ENCODE peak calls at places on chromosomes 5 and 9, in six cellular contexts. Q is fibroblast of the aortic adventitia, C is heart left ventricle, N is A549, B is adrenal gland, O is lower lobe of right lung. I is an unnamed sample.

GRCh38 chr5:17167171-17167891 is 50.1 kb upstream of the BASP1 start:
- DNase-seq in Q (no peak), C (no peak), O (no peak), N (no peak), B (no peak), I (no peak)

GRCh38 chr5:80198399-80198798 is 57.4 kb downstream of the SERINC5 start:
- DNase-seq in O (no peak), C (no peak), N (no peak), B (no peak), Q (no peak), I (no peak)

GRCh38 chr5:3226171-3226570 is 369.5 kb upstream of the IRX1 start:
- DNase-seq in B (no peak), Q (no peak), N (no peak), C (peak), O (no peak), I (no peak)

GRCh38 chr5:74130141-74130897 is 504.3 kb downstream of the ARHGEF28 start:
- DNase-seq in C (no peak), N (no peak), Q (no peak), B (no peak), O (no peak), I (no peak)

GRCh38 chr5:135304352-135305221 is 94.4 kb downstream of the MACROH2A1 start:
- DNase-seq in N (no peak), C (no peak), B (no peak), O (no peak), Q (no peak), I (no peak)

GRCh38 chr5:92644271-92644886 is 936.6 kb downstream of the NR2F1-AS1 start:
- DNase-seq in O (no peak), C (no peak), Q (no peak), B (no peak), N (peak), I (no peak)

GRCh38 chr9:105259274-105259673 is 14.8 kb downstream of the SLC44A1 start:
- DNase-seq in N (no peak), Q (no peak), B (no peak), C (no peak), O (no peak), I (no peak)

GRCh38 chr9:111953444-111953843 is 56.8 kb downstream of the UGCG start:
- DNase-seq in Q (no peak), O (no peak), C (no peak), N (no peak), B (no peak), I (no peak)

GRCh38 chr5:1246711-1247431 is 21.7 kb downstream of the SLC6A18 start:
- DNase-seq in C (no peak), Q (peak), B (no peak), N (peak), O (no peak), I (peak)

GRCh38 chr9:129483467-129484324 is 137.2 kb downstream of the C9orf50 start:
- DNase-seq in N (peak), C (peak), B (peak), O (peak), Q (peak), I (no peak)

GRCh38 chr5:138972836-138973235 is 97.7 kb upstream of the LRRTM2 start:
- DNase-seq in B (peak), O (no peak), C (no peak), N (no peak), Q (no peak), I (no peak)

GRCh38 chr5:25862276-25862675 is 1176.1 kb downstream of the CDH9 start:
- DNase-seq in O (no peak), Q (no peak), B (no peak), N (peak), C (no peak), I (no peak)

GRCh38 chr5:112685386-112685785 is 52.3 kb upstream of the APC start:
- DNase-seq in C (no peak), N (no peak), B (no peak), O (no peak), Q (no peak), I (no peak)

GRCh38 chr5:58860680-58861079 is 277.8 kb downstream of the RAB3C start:
- DNase-seq in Q (no peak), C (no peak), B (no peak), O (no peak), N (peak), I (no peak)

GRCh38 chr5:75538201-75538600 is 26.5 kb downstream of the POLK start:
- DNase-seq in O (no peak), Q (no peak), B (no peak), C (no peak), N (no peak), I (no peak)

GRCh38 chr5:5021436-5021835 is 118.7 kb upstream of the ADAMTS16 start:
- DNase-seq in Q (no peak), O (no peak), C (no peak), N (no peak), B (no peak), I (no peak)

GRCh38 chr5:7592910-7593309 is 197.0 kb downstream of the ADCY2 start:
- DNase-seq in B (no peak), N (peak), Q (no peak), O (no peak), C (no peak), I (peak)
- TF ChIP-seq CTCF in B (peak), N (peak), Q (no peak), O (peak), C (no peak), I (no peak)

DNA sequence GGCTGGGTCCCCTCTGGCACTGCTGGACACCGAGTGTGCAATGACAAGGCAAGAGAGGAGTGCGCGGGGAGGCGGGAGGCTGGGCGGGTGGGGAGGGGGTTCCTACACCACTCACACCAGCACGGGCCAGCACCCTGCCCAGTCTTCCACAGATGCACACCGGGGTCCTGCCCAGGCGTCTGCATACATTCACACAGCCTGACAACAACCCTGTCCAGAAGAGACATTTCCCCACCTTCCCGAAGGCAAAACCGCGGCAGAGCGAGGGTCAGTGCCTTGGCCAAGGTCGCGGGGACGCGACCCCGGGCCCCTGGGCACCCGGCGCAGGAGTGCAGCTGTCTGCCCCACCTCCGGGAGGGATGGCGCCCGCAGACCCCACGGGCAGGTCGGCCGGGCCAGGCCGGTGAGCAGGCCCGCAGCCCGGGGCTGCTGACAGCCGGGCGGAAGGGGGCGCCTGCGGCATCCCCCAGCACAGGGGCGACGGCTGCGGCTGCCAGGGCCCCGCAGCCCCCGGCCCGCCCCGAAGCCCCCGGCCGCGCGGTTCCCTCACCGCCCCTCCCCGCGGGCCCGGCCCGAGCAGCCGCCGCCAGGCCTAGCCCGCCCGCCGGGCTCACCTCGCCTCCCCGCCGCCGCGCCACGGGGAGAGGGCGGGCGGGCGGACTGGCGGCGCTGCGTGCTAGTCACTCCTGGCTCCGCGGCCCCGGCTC is 496 bp downstream of the MAPK9 start:
- DNase-seq in O (no peak), C (no peak), Q (no peak), N (no peak), B (no peak), I (peak)
- TF ChIP-seq CTCF in O (no peak), C (peak), Q (peak), N (peak), B (no peak), I (no peak)

DNA sequence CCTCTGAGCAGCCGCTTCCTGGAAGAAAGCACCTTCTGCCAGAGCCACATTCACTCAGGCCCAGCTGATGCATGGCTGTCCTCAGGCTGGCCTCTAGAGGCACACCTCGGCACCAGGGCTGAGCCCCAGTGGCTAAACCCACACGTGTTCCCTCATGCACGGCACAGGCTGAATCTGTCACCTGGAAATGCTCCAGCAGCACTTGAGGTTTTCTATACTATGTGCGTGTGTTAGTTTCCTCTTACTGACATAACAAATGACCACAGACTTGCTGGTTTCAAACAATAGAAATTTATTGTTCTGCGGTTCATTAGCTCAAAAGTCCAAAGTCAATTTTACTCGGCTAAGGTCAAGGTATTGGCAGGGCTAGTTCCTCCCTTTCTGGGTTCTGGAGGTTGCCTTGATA is 141.4 kb downstream of the LRRC70 start:
- DNase-seq in O (peak), B (peak), Q (no peak), C (no peak), N (peak), I (peak)
- TF ChIP-seq CTCF in O (no peak), B (no peak), Q (peak), C (peak), N (no peak), I (no peak)

DNA sequence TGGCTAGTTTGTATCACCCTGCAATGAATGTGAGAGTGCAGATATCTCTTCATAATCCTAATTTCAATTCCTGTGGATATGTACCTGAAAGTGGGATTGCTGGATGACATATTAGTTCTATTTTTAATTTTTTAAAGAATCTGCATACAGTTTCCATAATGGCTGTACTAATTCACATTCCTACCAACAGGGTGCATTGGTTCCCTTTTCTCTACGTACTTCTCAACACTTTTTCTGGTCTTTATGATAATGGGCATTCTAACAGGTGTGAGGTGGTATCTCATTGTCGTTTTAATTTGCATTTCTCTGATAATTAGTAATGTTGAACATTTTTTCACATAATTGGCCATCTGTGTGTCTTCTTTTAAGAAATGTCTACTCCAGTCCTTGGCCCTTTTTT is 927.5 kb downstream of the DTWD2 start:
- DNase-seq in O (no peak), C (no peak), B (no peak), Q (no peak), N (no peak), I (no peak)
- TF ChIP-seq CTCF in O (no peak), C (no peak), B (no peak), Q (no peak), N (no peak), I (peak)

DNA sequence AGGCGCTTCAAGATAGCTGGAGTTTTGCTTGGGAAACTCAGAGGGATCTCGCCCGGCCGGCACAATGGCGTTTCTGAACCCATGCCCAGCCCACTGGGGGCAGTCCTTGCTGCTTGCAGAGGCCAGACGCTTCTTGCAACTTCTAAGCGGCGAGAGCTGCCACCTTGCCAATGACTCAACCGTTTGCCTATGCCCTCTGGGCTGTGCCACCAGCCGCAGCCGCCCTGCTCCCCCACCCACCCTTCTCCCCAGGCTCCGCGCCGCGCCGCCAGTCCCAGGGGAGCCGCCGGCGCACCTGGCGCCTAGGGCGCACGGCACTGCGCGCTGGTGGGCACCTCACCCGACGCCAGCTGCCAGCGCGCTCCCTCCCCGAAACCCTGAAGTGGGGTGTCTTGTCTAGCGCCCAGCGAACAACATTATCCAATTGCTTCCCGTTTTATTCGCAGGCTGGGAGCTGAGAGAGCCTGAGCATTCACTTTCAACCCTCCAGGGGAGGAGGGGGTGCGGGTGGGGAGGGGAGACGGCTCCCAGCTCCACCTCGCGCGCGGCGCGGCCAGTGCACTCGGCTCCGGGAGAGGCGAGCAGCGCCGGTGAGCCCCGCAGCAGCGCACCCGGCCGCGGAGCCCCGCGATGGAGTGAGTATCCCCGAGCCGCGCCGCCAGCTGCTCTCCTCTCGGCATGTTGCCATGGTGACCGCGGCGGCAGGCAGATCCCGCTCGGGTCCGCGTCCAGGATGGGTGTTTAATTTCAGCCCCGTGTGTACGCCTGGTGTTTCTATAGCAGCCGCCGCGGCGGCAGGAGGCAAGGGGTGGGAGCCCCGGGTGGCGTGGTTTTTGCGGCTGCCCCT is 139.5 kb upstream of the PALM2AKAP2 start:
- DNase-seq in N (peak), Q (peak), C (peak), O (peak), B (peak), I (peak)
- TF ChIP-seq CTCF in N (no peak), Q (no peak), C (no peak), O (no peak), B (no peak), I (no peak)

GRCh38 chr5:62268239-62268638 is 37.8 kb upstream of the KIF2A start:
- DNase-seq in O (no peak), N (peak), C (no peak), B (no peak), Q (peak), I (no peak)

GRCh38 chr5:62268792-62269191 is 37.2 kb upstream of the KIF2A start:
- DNase-seq in C (no peak), B (no peak), O (no peak), Q (no peak), N (no peak), I (no peak)

GRCh38 chr5:62271370-62271769 is 34.6 kb upstream of the KIF2A start:
- DNase-seq in Q (no peak), O (no peak), N (no peak), C (no peak), B (no peak), I (no peak)

GRCh38 chr5:62273691-62274090 is 32.3 kb upstream of the KIF2A start:
- DNase-seq in Q (no peak), B (no peak), N (no peak), C (no peak), O (no peak), I (no peak)

DNA sequence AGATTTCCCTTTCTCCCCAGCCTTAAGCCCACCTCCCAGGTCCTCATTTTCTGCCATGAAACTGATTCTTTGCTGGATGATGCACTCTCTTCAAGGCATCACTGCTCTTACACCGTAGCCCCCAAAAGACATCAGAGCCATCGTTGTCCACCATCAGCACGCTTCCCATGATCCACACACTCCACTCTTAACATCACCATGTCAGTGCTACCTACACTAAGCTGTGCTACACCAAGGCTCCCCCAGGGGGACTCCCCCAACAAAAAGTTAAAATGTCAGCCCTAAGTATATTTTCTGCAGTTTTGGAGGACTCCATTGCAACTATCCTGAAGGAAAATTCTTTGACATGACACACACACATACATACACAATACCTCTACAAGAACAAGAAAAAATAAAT is 34.1 kb upstream of the KIF2A start:
- DNase-seq in C (no peak), Q (no peak), O (no peak), B (no peak), N (no peak), I (no peak)
- TF ChIP-seq CTCF in C (no peak), Q (peak), O (no peak), B (no peak), N (no peak), I (no peak)

DNA sequence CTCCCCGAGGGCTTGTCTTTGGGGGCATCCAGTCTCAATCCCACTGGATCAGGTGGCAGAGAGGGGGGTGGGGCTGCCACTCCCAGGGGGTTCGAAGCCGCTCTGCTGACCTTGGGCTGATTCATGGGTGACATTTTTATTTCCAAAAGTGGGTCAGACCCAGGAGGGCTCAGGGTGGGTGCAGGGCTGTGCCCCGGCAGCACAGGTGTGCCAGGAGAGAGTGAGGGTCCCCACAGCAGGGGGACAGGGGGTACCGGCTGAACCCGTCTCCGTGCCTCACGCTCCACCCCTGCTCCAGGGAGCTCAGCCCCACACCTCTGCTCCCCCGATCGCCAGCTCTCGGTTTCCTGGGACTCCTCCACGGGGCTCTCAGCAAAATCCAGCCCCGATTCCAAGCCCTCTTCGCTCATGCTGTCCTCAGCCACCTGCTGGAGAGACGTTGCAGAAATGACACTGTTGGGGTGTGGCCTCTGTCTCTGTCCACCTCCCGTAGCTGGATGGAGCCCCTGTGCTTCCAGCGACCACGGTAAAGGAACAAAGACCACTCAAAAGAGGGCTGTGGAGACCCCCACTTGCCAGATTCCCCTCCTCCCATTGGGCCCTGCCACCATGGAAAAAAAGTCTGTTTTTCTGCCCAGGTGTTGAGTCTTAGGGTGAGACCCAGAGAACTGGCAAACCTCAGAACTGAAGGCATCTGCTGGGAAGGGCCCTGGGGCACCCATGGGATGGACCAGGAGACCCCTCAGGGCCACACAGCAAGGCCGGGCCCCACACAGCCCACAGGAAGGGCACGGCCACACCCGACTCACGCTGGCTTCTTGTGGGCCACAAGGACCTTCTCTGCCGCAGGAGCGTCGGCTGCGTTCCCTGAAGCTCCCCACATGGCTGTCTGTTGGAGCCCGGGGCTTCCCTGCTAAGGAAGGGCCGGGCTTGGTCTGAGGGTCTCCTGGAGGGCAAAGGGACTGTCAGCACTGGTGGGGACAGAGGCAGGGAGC is 10.6 kb upstream of the QSOX2 start:
- DNase-seq in Q (no peak), N (peak), O (no peak), B (no peak), C (peak), I (no peak)
- TF ChIP-seq CTCF in Q (no peak), N (no peak), O (no peak), B (peak), C (no peak), I (no peak)

I was measured in endothelial cell.